ENCODE peak calls at places on chromosomes 16 and 17, in eight cellular contexts. N is OCI-LY7; I is heart right ventricle; K is GM23248; Y is mesenchymal stem cell; Q is naive thymus-derived CD4-positive, alpha-beta T cell; U is adrenal gland; X is heart left ventricle. Z is an unnamed sample.

GRCh38 chr16:88814144-88814502 is 2.4 kb upstream of the APRT start:
- DNase-seq in N (no peak), I (no peak), K (no peak), Y (no peak), Q (no peak), U (no peak), X (no peak), Z (no peak)

GRCh38 chr17:37518816-37519215 is 29.1 kb downstream of the DUSP14 start:
- DNase-seq in N (no peak), I (no peak), K (peak; percentile 20), Y (no peak), Q (no peak), U (peak; percentile 62), X (no peak), Z (peak; percentile 24)

GRCh38 chr17:17938388-17939107 is 33.7 kb downstream of the TOM1L2 start:
- DNase-seq in N (no peak), I (no peak), K (no peak), Y (no peak), Q (no peak), U (no peak), X (no peak), Z (no peak)

GRCh38 chr16:88857728-88858339 is 907 bp downstream of the TRAPPC2L start:
- DNase-seq in N (peak; percentile 80), I (peak; percentile 67), K (peak; percentile 92), Y (peak; percentile 84), Q (peak; percentile 55), U (peak; percentile 82), X (peak; percentile 75), Z (peak; percentile 68)

GRCh38 chr17:68512967-68513474 is 791 bp downstream of the PRKAR1A start:
- DNase-seq in N (peak; percentile 33), I (no peak), K (peak; percentile 69), Y (peak; percentile 68), Q (peak; percentile 11), U (no peak), X (no peak), Z (peak; percentile 9)

GRCh38 chr16:1054660-1055556 is 17.6 kb upstream of the SSTR5 start:
- DNase-seq in N (peak; percentile 7), I (peak; percentile 59), K (peak; percentile 80), Y (peak; percentile 28), Q (no peak), U (peak; percentile 47), X (peak; percentile 55), Z (peak; percentile 59)

GRCh38 chr16:88993006-88993787 is 16.2 kb upstream of the CBFA2T3 start:
- DNase-seq in N (peak; percentile 67), I (no peak), K (no peak), Y (no peak), Q (no peak), U (no peak), X (no peak), Z (no peak)

GRCh38 chr16:20175358-20175757 is 101.7 kb upstream of the GPR139 start:
- DNase-seq in N (no peak), I (no peak), K (no peak), Y (no peak), Q (no peak), U (no peak), X (no peak), Z (no peak)

GRCh38 chr17:31535581-31535981 is 144.1 kb downstream of the RAB11FIP4 start:
- DNase-seq in N (peak; percentile 89), I (no peak), K (no peak), Y (no peak), Q (no peak), U (no peak), X (no peak), Z (peak; percentile 23)

GRCh38 chr17:49904904-49905303 is 57.0 kb upstream of the TAC4 start:
- DNase-seq in N (no peak), I (no peak), K (no peak), Y (no peak), Q (no peak), U (no peak), X (no peak), Z (no peak)

GRCh38 chr16:56743840-56744239 is 13.9 kb downstream of the NUP93 start:
- DNase-seq in N (no peak), I (peak; percentile 43), K (peak; percentile 89), Y (peak; percentile 79), Q (no peak), U (peak; percentile 94), X (peak; percentile 73), Z (peak; percentile 91)

GRCh38 chr16:88941051-88941932 is 35.7 kb downstream of the CBFA2T3 start:
- DNase-seq in N (peak; percentile 43), I (peak; percentile 44), K (peak; percentile 11), Y (no peak), Q (no peak), U (no peak), X (peak; percentile 40), Z (no peak)

GRCh38 chr16:84614914-84615813 is 2.7 kb downstream of the COTL1 start:
- DNase-seq in N (no peak), I (no peak), K (no peak), Y (no peak), Q (no peak), U (no peak), X (no peak), Z (no peak)

GRCh38 chr17:21019976-21020575 is 22.7 kb downstream of the USP22 start:
- DNase-seq in N (peak; percentile 71), I (no peak), K (peak; percentile 62), Y (peak; percentile 29), Q (no peak), U (peak; percentile 49), X (no peak), Z (no peak)

GRCh38 chr16:75113046-75113491 is 3.5 kb downstream of the LDHD start:
- DNase-seq in N (no peak), I (no peak), K (no peak), Y (no peak), Q (no peak), U (no peak), X (no peak), Z (no peak)

GRCh38 chr17:81831957-81832607 is 1.0 kb downstream of the MCRIP1 start:
- DNase-seq in N (peak; percentile 77), I (no peak), K (peak; percentile 89), Y (peak; percentile 41), Q (peak; percentile 27), U (no peak), X (no peak), Z (no peak)

GRCh38 chr17:77696720-77697460 is 261.6 kb upstream of the TNRC6C start:
- DNase-seq in N (no peak), I (no peak), K (no peak), Y (no peak), Q (no peak), U (no peak), X (peak; percentile 32), Z (no peak)

GRCh38 chr16:87457724-87458423 is 35.0 kb downstream of the ZCCHC14 start:
- DNase-seq in N (no peak), I (no peak), K (peak; percentile 98), Y (peak; percentile 96), Q (no peak), U (no peak), X (no peak), Z (peak; percentile 81)
- H3K4me3 ChIP-seq in N (no peak overlapping the region), I (no peak overlapping the region), K (peak overlapping the region; percentile 33), Y (no peak overlapping the region), Q (no peak overlapping the region), U (no peak overlapping the region), X (no peak overlapping the region), Z (no peak overlapping the region)

DNA sequence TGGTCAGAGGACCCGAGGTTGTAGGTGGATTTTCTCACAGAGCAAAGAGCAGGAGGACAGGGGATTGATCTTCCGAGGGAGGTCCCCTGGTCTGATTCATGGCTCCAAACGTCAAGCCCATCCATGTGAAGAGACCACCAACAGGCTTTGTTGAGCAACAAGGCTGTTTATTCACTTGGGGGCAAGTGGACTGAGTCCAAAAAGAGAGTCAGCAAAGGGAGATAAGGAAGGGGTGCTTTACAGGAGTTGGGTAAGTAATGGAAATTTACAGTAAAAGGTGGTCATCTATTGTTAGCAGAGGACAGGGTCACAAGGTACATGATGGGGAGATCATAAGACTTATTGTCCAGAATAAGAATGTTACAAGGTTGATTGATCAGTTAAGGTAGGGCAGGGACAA is 2285.8 kb downstream of the TP53TG3F start:
- DNase-seq in N (no peak), I (no peak), K (no peak), Y (no peak), Q (no peak), U (no peak), X (no peak), Z (no peak)
- H3K9me3 ChIP-seq in N (no peaks in the 10 kb centered on the region), I (no peaks in the 10 kb centered on the region), K (no peaks in the 10 kb centered on the region), Y (no peaks in the 10 kb centered on the region), Q (peaks cover 77% of the 10 kb centered on the region), U (no peaks in the 10 kb centered on the region), X (no peaks in the 10 kb centered on the region), Z (no peaks in the 10 kb centered on the region)

GRCh38 chr17:75645889-75646625 is 12.8 kb downstream of the SMIM5 start:
- DNase-seq in N (no peak), I (no peak), K (no peak), Y (no peak), Q (no peak), U (no peak), X (no peak), Z (no peak)

GRCh38 chr17:75649687-75650086 is 16.5 kb downstream of the SMIM5 start:
- DNase-seq in N (no peak), I (no peak), K (no peak), Y (no peak), Q (no peak), U (no peak), X (no peak), Z (no peak)

GRCh38 chr17:75647061-75647460 is 13.8 kb downstream of the SMIM5 start:
- DNase-seq in N (no peak), I (no peak), K (no peak), Y (no peak), Q (no peak), U (no peak), X (no peak), Z (no peak)

GRCh38 chr17:75646626-75646968 is 13.4 kb downstream of the SMIM5 start:
- DNase-seq in N (no peak), I (no peak), K (no peak), Y (no peak), Q (no peak), U (no peak), X (no peak), Z (no peak)

GRCh38 chr17:75647921-75648320 is 14.7 kb downstream of the SMIM5 start:
- DNase-seq in N (no peak), I (no peak), K (no peak), Y (no peak), Q (no peak), U (no peak), X (no peak), Z (no peak)
- H3K4me3 ChIP-seq in N (no peak overlapping the region), I (no peak overlapping the region), K (no peak overlapping the region), Y (no peak overlapping the region), Q (no peak overlapping the region), U (no peak overlapping the region), X (no peak overlapping the region), Z (no peak overlapping the region)

GRCh38 chr17:73017653-73018052 is 74.8 kb downstream of the SLC39A11 start:
- DNase-seq in N (no peak), I (no peak), K (peak; percentile 82), Y (peak; percentile 58), Q (no peak), U (no peak), X (no peak), Z (no peak)

GRCh38 chr17:73013299-73013698 is 79.2 kb downstream of the SLC39A11 start:
- DNase-seq in N (peak; percentile 45), I (no peak), K (no peak), Y (no peak), Q (no peak), U (no peak), X (no peak), Z (no peak)

GRCh38 chr17:73013816-73014663 is 78.4 kb downstream of the SLC39A11 start:
- DNase-seq in N (peak; percentile 11), I (no peak), K (peak; percentile 3), Y (peak; percentile 16), Q (no peak), U (no peak), X (no peak), Z (peak; percentile 64)

GRCh38 chr17:73018599-73018998 is 73.9 kb downstream of the SLC39A11 start:
- DNase-seq in N (no peak), I (no peak), K (no peak), Y (no peak), Q (no peak), U (no peak), X (no peak), Z (no peak)

GRCh38 chr17:73015722-73016276 is 76.7 kb downstream of the SLC39A11 start:
- DNase-seq in N (no peak), I (no peak), K (no peak), Y (no peak), Q (no peak), U (no peak), X (no peak), Z (no peak)
- H3K9me3 ChIP-seq in N (peaks cover 16% of the 10 kb centered on the region), I (peaks cover 12% of the 10 kb centered on the region), K (peaks cover 5% of the 10 kb centered on the region), Y (peaks cover 13% of the 10 kb centered on the region), Q (peaks cover 24% of the 10 kb centered on the region), U (peaks cover 5% of the 10 kb centered on the region), X (peaks cover 21% of the 10 kb centered on the region), Z (peaks cover 20% of the 10 kb centered on the region)

Z was measured in MG63.